ENCODE peak calls at places on chromosomes 16 and 17, in eight cellular contexts. X, G, Z, F, Q, S, V and R are unnamed samples.

GRCh38 chr16:28108590-28109247 is 45.2 kb upstream of the GSG1L start:
- DNase-seq in X (no peak), G (no peak), Z (no peak), F (peak), Q (no peak), S (no peak), V (no peak), R (no peak)

GRCh38 chr17:72271603-72272002 is 150.8 kb downstream of the SOX9 start:
- DNase-seq in X (no peak), G (no peak), Z (no peak), F (no peak), Q (no peak), S (no peak), V (no peak), R (no peak)

GRCh38 chr16:59593256-59593655 is 859.1 kb upstream of the GOT2 start:
- DNase-seq in X (peak), G (no peak), Z (no peak), F (no peak), Q (no peak), S (no peak), V (peak), R (no peak)

GRCh38 chr16:73253922-73254480 is 206.1 kb upstream of the ZFHX3 start:
- DNase-seq in X (no peak), G (no peak), Z (no peak), F (no peak), Q (no peak), S (no peak), V (no peak), R (no peak)

GRCh38 chr16:86899757-86900156 is 321.4 kb downstream of the FOXL1 start:
- DNase-seq in X (peak), G (no peak), Z (no peak), F (no peak), Q (no peak), S (no peak), V (peak), R (no peak)

GRCh38 chr17:1939979-1940809 is 84.9 kb downstream of the RTN4RL1 start:
- DNase-seq in X (no peak), G (peak), Z (peak), F (no peak), Q (peak), S (no peak), V (no peak), R (no peak)

GRCh38 chr16:74451951-74452758 is 30.9 kb upstream of the CLEC18B start:
- DNase-seq in X (no peak), G (no peak), Z (no peak), F (no peak), Q (no peak), S (no peak), V (peak), R (no peak)

GRCh38 chr17:63702223-63702577 is 2.3 kb upstream of the LIMD2 start:
- DNase-seq in X (no peak), G (peak), Z (peak), F (no peak), Q (peak), S (peak), V (no peak), R (peak)

GRCh38 chr17:8563981-8564602 is 66.4 kb downstream of the MYH10 start:
- DNase-seq in X (no peak), G (no peak), Z (no peak), F (no peak), Q (no peak), S (no peak), V (no peak), R (no peak)

GRCh38 chr16:88469615-88470395 is 16.7 kb downstream of the ZFPM1 start:
- DNase-seq in X (no peak), G (no peak), Z (no peak), F (no peak), Q (no peak), S (no peak), V (no peak), R (no peak)

GRCh38 chr17:6101706-6102105 is 31.5 kb downstream of the WSCD1 start:
- DNase-seq in X (no peak), G (no peak), Z (no peak), F (peak), Q (no peak), S (no peak), V (no peak), R (no peak)

GRCh38 chr16:88078111-88078775 is 127.0 kb downstream of the BANP start:
- DNase-seq in X (no peak), G (no peak), Z (no peak), F (peak), Q (no peak), S (no peak), V (no peak), R (no peak)

GRCh38 chr16:46763147-46763546 is 15.0 kb upstream of the MYLK3 start:
- DNase-seq in X (no peak), G (no peak), Z (no peak), F (no peak), Q (no peak), S (no peak), V (no peak), R (no peak)

GRCh38 chr17:74190807-74191206 is 12.7 kb upstream of the RPL38 start:
- DNase-seq in X (no peak), G (no peak), Z (no peak), F (peak), Q (no peak), S (no peak), V (peak), R (no peak)

GRCh38 chr17:74305865-74306654 is 20.0 kb upstream of the KIF19 start:
- DNase-seq in X (no peak), G (no peak), Z (no peak), F (no peak), Q (no peak), S (no peak), V (no peak), R (no peak)

GRCh38 chr17:74516561-74516960 is 14.7 kb downstream of the CD300LB start:
- DNase-seq in X (no peak), G (no peak), Z (peak), F (no peak), Q (no peak), S (no peak), V (no peak), R (no peak)

GRCh38 chr17:82315703-82316358 is 1.6 kb downstream of the CD7 start:
- DNase-seq in X (no peak), G (no peak), Z (no peak), F (no peak), Q (no peak), S (peak), V (no peak), R (no peak)
- H3K4me3 ChIP-seq in X (no peak), G (no peak), Z (no peak), F (no peak), Q (peak), S (peak), V (no peak), R (peak)

GRCh38 chr17:48558057-48558456 is 13.1 kb upstream of the HOXB2 start:
- DNase-seq in X (no peak), G (no peak), Z (no peak), F (no peak), Q (no peak), S (no peak), V (no peak), R (no peak)

GRCh38 chr17:48559609-48560451 is 14.9 kb upstream of the HOXB2 start:
- DNase-seq in X (no peak), G (no peak), Z (no peak), F (no peak), Q (no peak), S (no peak), V (no peak), R (no peak)

GRCh38 chr17:48560452-48560817 is 15.5 kb upstream of the HOXB2 start:
- DNase-seq in X (no peak), G (no peak), Z (no peak), F (no peak), Q (no peak), S (no peak), V (no peak), R (no peak)

GRCh38 chr17:48556534-48557401 is 11.9 kb upstream of the HOXB2 start:
- DNase-seq in X (no peak), G (no peak), Z (no peak), F (no peak), Q (no peak), S (no peak), V (no peak), R (no peak)

GRCh38 chr17:48558731-48559608 is 14.1 kb upstream of the HOXB2 start:
- DNase-seq in X (no peak), G (no peak), Z (no peak), F (no peak), Q (no peak), S (no peak), V (no peak), R (no peak)
- H3K4me3 ChIP-seq in X (no peak), G (no peak), Z (no peak), F (peak), Q (no peak), S (no peak), V (no peak), R (no peak)

GRCh38 chr16:22635345-22635744 is 124.7 kb downstream of the NPIPB5 start:
- DNase-seq in X (no peak), G (no peak), Z (no peak), F (no peak), Q (no peak), S (no peak), V (no peak), R (no peak)
- H3K4me3 ChIP-seq in X (no peak), G (no peak), Z (no peak), F (no peak), Q (no peak), S (no peak), V (no peak), R (no peak)

GRCh38 chr16:84737192-84737591 is 37.4 kb downstream of the USP10 start:
- DNase-seq in X (no peak), G (no peak), Z (no peak), F (no peak), Q (no peak), S (no peak), V (no peak), R (peak)
- H3K4me3 ChIP-seq in X (no peak), G (no peak), Z (no peak), F (no peak), Q (no peak), S (no peak), V (no peak), R (no peak)

GRCh38 chr16:22948058-22948602 is 134.2 kb downstream of the HS3ST2 start:
- DNase-seq in X (no peak), G (no peak), Z (no peak), F (no peak), Q (no peak), S (no peak), V (no peak), R (no peak)
- H3K4me3 ChIP-seq in X (no peak), G (no peak), Z (no peak), F (peak), Q (peak), S (no peak), V (no peak), R (no peak)

GRCh38 chr16:57178296-57178695 is 7.5 kb downstream of the PSME3IP1 start:
- DNase-seq in X (no peak), G (no peak), Z (no peak), F (no peak), Q (no peak), S (no peak), V (no peak), R (no peak)

GRCh38 chr16:57178793-57179212 is 7.0 kb downstream of the PSME3IP1 start:
- DNase-seq in X (no peak), G (no peak), Z (no peak), F (no peak), Q (no peak), S (no peak), V (no peak), R (no peak)

GRCh38 chr16:57175896-57176295 is 9.9 kb downstream of the PSME3IP1 start:
- DNase-seq in X (no peak), G (no peak), Z (no peak), F (no peak), Q (no peak), S (no peak), V (no peak), R (no peak)

GRCh38 chr16:57184113-57184512 is 1.7 kb downstream of the PSME3IP1 start:
- DNase-seq in X (no peak), G (no peak), Z (no peak), F (no peak), Q (no peak), S (no peak), V (no peak), R (no peak)

DNA sequence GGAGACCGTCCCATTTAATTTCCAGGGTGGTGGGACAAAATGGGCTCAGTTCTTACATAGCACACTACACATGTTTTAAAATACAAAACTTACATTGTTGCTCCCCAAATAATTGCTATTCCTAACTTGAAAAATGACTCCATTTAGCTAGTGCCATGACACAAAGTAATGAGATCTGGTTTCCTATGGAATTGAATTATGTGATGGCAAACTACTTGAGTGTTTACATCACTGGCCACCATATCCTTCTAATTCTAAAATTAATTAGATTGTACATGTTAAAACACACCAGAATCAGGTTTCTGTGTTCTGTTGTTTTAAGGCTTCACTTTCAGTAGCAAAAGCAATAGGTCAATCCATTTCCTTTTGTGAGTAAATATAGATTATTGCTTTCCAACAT is 6.4 kb downstream of the PSME3IP1 start:
- DNase-seq in X (no peak), G (no peak), Z (no peak), F (no peak), Q (no peak), S (no peak), V (no peak), R (no peak)
- H3K4me3 ChIP-seq in X (no peak), G (no peak), Z (no peak), F (no peak), Q (no peak), S (no peak), V (no peak), R (no peak)